ENCODE peak calls at places on chromosomes 11 and 22, in eight cellular contexts. O is upper lobe of right lung, H is small intestine, G is HFFc6, M is RPMI8226, K is sciatic nerve, J is cerebellum, B is Daoy. F is an unnamed sample.

GRCh38 chr11:69387409-69387885 is 93.5 kb downstream of the MYEOV start:
- DNase-seq in O (no peak), H (no peak), G (no peak), M (no peak), K (no peak), J (no peak), B (no peak), F (peak)

GRCh38 chr22:26429458-26430238 is 588 bp downstream of the ASPHD2 start:
- DNase-seq in O (no peak), H (no peak), G (no peak), M (peak), K (no peak), J (no peak), B (no peak), F (no peak)

GRCh38 chr11:64035081-64035524 is 628 bp upstream of the FLRT1 start:
- DNase-seq in O (no peak), H (no peak), G (no peak), M (no peak), K (no peak), J (no peak), B (no peak), F (no peak)

GRCh38 chr11:45625611-45626010 is 39.8 kb downstream of the CHST1 start:
- DNase-seq in O (no peak), H (no peak), G (no peak), M (no peak), K (no peak), J (no peak), B (no peak), F (no peak)

GRCh38 chr22:45064313-45065268 is 54.8 kb upstream of the PHF21B start:
- DNase-seq in O (no peak), H (no peak), G (peak), M (peak), K (no peak), J (no peak), B (peak), F (no peak)

GRCh38 chr22:48333816-48334735 is 1493.6 kb downstream of the BRD1 start:
- DNase-seq in O (no peak), H (no peak), G (no peak), M (no peak), K (no peak), J (no peak), B (no peak), F (peak)

GRCh38 chr11:3167143-3168119 is 2.3 kb upstream of the OSBPL5 start:
- DNase-seq in O (peak), H (no peak), G (no peak), M (no peak), K (peak), J (no peak), B (peak), F (no peak)

GRCh38 chr11:74462009-74462408 is 5.3 kb downstream of the KCNE3 start:
- DNase-seq in O (peak), H (peak), G (no peak), M (no peak), K (peak), J (no peak), B (no peak), F (peak)

GRCh38 chr22:26169312-26170111 is at the start of gene SEZ6L:
- DNase-seq in O (peak), H (no peak), G (no peak), M (no peak), K (no peak), J (peak), B (peak), F (no peak)

GRCh38 chr22:45977003-45977395 is at the start of gene WNT7B:
- DNase-seq in O (peak), H (no peak), G (no peak), M (peak), K (no peak), J (no peak), B (peak), F (no peak)

GRCh38 chr22:23053051-23053707 is 17.1 kb upstream of the GNAZ start:
- DNase-seq in O (peak), H (no peak), G (no peak), M (no peak), K (no peak), J (no peak), B (no peak), F (peak)

GRCh38 chr22:41057076-41057475 is 35.3 kb upstream of the EP300 start:
- DNase-seq in O (no peak), H (no peak), G (no peak), M (no peak), K (no peak), J (no peak), B (no peak), F (no peak)

GRCh38 chr22:47116426-47117341 is 354.2 kb downstream of the TBC1D22A start:
- DNase-seq in O (peak), H (no peak), G (no peak), M (no peak), K (peak), J (no peak), B (no peak), F (no peak)

GRCh38 chr11:69156218-69156639 is 494 bp downstream of the SMIM38 start:
- DNase-seq in O (no peak), H (no peak), G (no peak), M (no peak), K (no peak), J (no peak), B (no peak), F (no peak)

GRCh38 chr11:47980907-47981621 is 705 bp downstream of the PTPRJ start:
- DNase-seq in O (peak), H (peak), G (peak), M (peak), K (peak), J (no peak), B (peak), F (no peak)

GRCh38 chr11:48019230-48019584 is 38.8 kb downstream of the PTPRJ start:
- DNase-seq in O (no peak), H (no peak), G (no peak), M (no peak), K (no peak), J (no peak), B (no peak), F (no peak)

GRCh38 chr11:69207165-69207889 is 51.6 kb downstream of the SMIM38 start:
- DNase-seq in O (peak), H (peak), G (no peak), M (peak), K (peak), J (no peak), B (no peak), F (peak)

GRCh38 chr11:128496684-128497056 is 90.7 kb downstream of the ETS1 start:
- DNase-seq in O (no peak), H (no peak), G (no peak), M (no peak), K (no peak), J (no peak), B (no peak), F (no peak)